ENCODE peak calls at places on chromosomes 13 and 19, in nine cellular contexts. R is mammary epithelial cell, F is prostate gland, K is tibial nerve, I is transverse colon, X is RWPE2, S is upper lobe of right lung, N is DND-41, P is tibial artery. H is an unnamed sample. For H3K4me1, the result is how much of the 10 kb centered on the place peaks cover.

GRCh38 chr19:55484571-55485438 is at the start of gene NAT14:
- DNase-seq in S (peak), K (no peak), P (no peak), X (peak), F (no peak), N (peak), I (peak), R (peak), H (peak)

GRCh38 chr19:1488282-1488601 is 1.9 kb downstream of the PCSK4 start:
- DNase-seq in F (no peak), N (no peak), X (no peak), P (no peak), R (no peak), I (no peak), S (no peak), K (no peak), H (no peak)

GRCh38 chr13:100210966-100211710 is 122.2 kb downstream of the PCCA start:
- DNase-seq in I (no peak), F (no peak), P (no peak), N (no peak), K (no peak), S (no peak), X (no peak), R (no peak), H (no peak)

GRCh38 chr19:12055784-12056183 is 3.0 kb upstream of the ZNF878 start:
- DNase-seq in X (no peak), N (no peak), F (no peak), I (no peak), P (no peak), S (no peak), K (no peak), R (no peak), H (no peak)

GRCh38 chr13:27276188-27276587 is 5.6 kb downstream of the RASL11A start:
- DNase-seq in N (no peak), I (no peak), R (no peak), S (no peak), K (no peak), X (no peak), F (no peak), P (no peak), H (no peak)

GRCh38 chr13:64180756-64181155 is 2765.1 kb upstream of the PCDH20 start:
- DNase-seq in K (no peak), I (no peak), R (no peak), F (no peak), P (no peak), X (no peak), S (no peak), N (no peak), H (no peak)

GRCh38 chr19:6587998-6588507 is 2.9 kb downstream of the CD70 start:
- DNase-seq in N (no peak), F (no peak), R (no peak), K (no peak), S (no peak), I (no peak), P (no peak), X (no peak), H (no peak)

GRCh38 chr13:50561774-50562173 is 281.7 kb downstream of the DLEU7 start:
- DNase-seq in N (no peak), S (no peak), K (no peak), X (no peak), I (no peak), R (no peak), P (no peak), F (no peak), H (no peak)

GRCh38 chr13:85497652-85498051 is 301.6 kb downstream of the SLITRK6 start:
- DNase-seq in P (no peak), R (peak), S (no peak), I (no peak), F (no peak), X (peak), K (no peak), N (no peak), H (no peak)

GRCh38 chr19:57302727-57303401 is 17.4 kb upstream of the ZNF543 start:
- DNase-seq in P (no peak), R (peak), N (no peak), X (no peak), I (no peak), K (no peak), F (no peak), S (no peak), H (no peak)

GRCh38 chr13:50203256-50204083 is 188.2 kb downstream of the KCNRG start:
- DNase-seq in F (no peak), R (no peak), N (no peak), K (no peak), I (no peak), X (no peak), S (no peak), P (no peak), H (no peak)

GRCh38 chr13:91894311-91894710 is 495.9 kb downstream of the GPC5 start:
- DNase-seq in N (no peak), K (no peak), R (no peak), I (no peak), X (no peak), F (no peak), S (no peak), P (no peak), H (no peak)

GRCh38 chr19:2589441-2589840 is 113.1 kb downstream of the GNG7 start:
- DNase-seq in S (no peak), R (no peak), X (no peak), P (no peak), I (no peak), N (no peak), F (no peak), K (no peak), H (no peak)

GRCh38 chr19:35992902-35993765 is 1.9 kb upstream of the SDHAF1 start:
- DNase-seq in F (no peak), K (no peak), N (no peak), I (no peak), S (no peak), R (peak), P (no peak), X (no peak), H (no peak)

GRCh38 chr19:24040621-24041020 is 46.4 kb upstream of the ZNF254 start:
- DNase-seq in K (no peak), R (no peak), X (no peak), S (no peak), P (no peak), F (no peak), N (no peak), I (no peak), H (no peak)

GRCh38 chr13:110294146-110294545 is 12.8 kb downstream of the COL4A1 start:
- DNase-seq in I (no peak), R (no peak), S (no peak), P (no peak), N (no peak), K (no peak), F (no peak), X (no peak), H (no peak)

DNA sequence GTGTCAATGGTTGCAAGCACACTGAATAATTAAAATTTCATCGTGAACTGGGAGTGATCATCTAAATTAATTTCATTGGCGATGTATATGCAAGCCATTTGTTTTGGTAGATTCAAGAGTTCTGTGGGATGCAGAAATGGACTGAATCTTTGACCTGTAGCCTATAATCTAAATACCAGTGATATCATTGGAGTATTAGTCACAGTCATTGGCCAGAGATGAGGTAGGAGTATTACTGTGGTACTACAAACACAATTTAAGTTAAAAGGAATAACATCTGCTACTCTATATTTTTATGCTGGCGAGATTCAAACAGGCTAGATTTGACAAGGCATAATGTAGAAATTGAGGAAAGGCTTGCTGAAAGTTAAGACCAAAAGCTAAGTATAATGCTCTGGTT is 14.0 kb downstream of the FRY start:
- DNase-seq in R (no peak), I (no peak), S (no peak), X (no peak), K (no peak), N (no peak), F (no peak), P (no peak), H (no peak)
- H3K4me1 ChIP-seq in R (under half), I (under half), S (under half), X (under half), K (under half), N (under half), F (under half), P (under half), H (half or more)

DNA sequence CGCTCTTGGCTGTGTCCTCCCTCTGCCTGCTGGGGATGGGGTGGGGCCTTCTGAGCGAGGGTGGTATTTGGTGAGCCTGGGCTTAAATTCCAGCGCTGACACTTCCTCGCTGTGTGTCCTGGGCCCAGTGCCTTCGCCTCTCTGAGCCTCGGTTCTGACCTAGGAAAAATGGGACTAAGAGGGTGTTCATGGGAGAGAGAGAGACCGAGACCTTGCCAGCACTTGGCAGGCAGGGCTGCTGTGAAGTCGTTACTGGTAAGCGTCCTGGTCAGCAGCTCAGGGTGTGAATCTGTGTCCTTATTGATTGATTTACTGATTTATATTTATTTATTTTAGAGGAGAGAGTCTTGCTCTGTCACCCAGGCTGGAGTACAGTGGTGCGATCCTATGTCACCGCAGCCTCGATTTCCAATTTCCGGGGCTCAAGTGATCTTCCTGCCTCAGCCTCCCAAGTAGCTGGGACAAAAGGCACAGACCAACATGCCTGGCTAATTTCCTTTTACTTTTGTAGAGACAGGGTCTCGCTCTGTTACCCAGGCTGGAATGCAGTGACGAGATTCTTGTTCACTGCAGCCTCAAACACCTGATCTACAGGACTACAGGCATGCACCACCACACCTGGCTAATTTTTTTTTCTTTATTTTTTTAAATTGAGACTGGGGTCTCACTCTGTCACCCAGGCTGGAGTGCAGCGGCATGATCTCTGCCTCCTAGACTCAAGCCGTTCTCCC is 2.4 kb downstream of the PKN1 start:
- DNase-seq in X (no peak), S (no peak), R (no peak), K (no peak), N (no peak), I (no peak), P (no peak), F (no peak), H (no peak)
- H3K4me1 ChIP-seq in X (under half), S (half or more), R (under half), K (under half), N (half or more), I (under half), P (under half), F (under half), H (half or more)

GRCh38 chr13:95258098-95258497 is 43.2 kb downstream of the ABCC4 start:
- DNase-seq in X (no peak), P (no peak), S (no peak), I (no peak), F (no peak), K (no peak), R (no peak), N (no peak), H (no peak)

GRCh38 chr13:95256086-95256485 is 45.2 kb downstream of the ABCC4 start:
- DNase-seq in R (peak), S (no peak), N (no peak), I (no peak), K (no peak), P (no peak), X (peak), F (no peak), H (no peak)

GRCh38 chr13:95254341-95254740 is 46.9 kb downstream of the ABCC4 start:
- DNase-seq in R (peak), N (no peak), S (no peak), X (no peak), I (no peak), P (no peak), K (no peak), F (no peak), H (no peak)

GRCh38 chr13:95253033-95253432 is 48.2 kb downstream of the ABCC4 start:
- DNase-seq in S (no peak), K (no peak), N (no peak), F (no peak), X (no peak), R (no peak), I (no peak), P (no peak), H (no peak)

GRCh38 chr13:95255072-95255732 is 46.0 kb downstream of the ABCC4 start:
- DNase-seq in I (no peak), S (no peak), N (no peak), K (no peak), P (no peak), R (no peak), X (no peak), F (no peak), H (no peak)
- H3K4me1 ChIP-seq in I (under half), S (under half), N (under half), K (under half), P (under half), R (under half), X (under half), F (under half), H (under half)

DNA sequence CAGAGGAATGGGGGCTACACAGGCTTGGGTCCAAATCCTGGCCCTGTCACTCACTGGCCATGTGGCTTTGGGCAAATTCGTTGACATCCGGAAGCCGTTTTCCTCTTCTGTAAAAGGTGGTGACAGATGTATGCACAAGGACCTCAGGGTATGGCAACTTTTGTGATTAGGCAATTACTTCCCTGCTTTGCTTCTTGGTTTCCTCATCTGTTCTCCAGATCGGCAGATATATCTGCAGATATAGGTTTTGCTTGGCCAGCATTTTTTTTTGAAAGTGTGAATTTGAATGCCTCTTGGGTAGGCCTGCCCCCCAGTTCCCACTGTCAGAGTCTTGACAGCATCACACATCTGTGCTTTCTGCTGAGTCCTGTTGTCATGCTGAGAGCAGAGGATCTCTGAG is 17.7 kb downstream of the TMEM272 start:
- DNase-seq in F (no peak), K (no peak), P (no peak), N (no peak), I (no peak), S (no peak), R (no peak), X (no peak), H (no peak)
- H3K4me1 ChIP-seq in F (under half), K (under half), P (under half), N (under half), I (under half), S (under half), R (under half), X (under half), H (half or more)

DNA sequence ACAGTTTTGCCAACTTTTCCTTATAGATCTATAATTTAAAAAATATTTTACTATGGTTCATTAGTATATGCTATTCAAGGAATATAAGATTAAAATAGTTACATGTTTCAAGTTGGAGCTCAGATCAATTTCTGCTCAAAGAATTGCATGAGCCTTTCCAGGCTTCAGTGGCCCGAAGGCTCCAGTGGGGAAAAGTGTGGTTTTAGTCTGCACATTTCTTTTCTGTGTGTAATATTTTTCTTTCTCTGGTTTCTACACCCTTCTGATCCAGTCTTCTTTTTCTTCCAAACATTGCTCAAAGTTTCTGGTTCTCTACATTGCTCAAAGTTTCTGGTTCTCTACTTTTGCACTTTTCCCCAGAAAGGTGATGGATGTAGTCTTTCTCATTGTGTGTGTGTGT is 64.6 kb upstream of the OXGR1 start:
- DNase-seq in X (no peak), F (no peak), I (no peak), P (no peak), N (no peak), S (no peak), K (no peak), R (no peak), H (no peak)
- H3K4me1 ChIP-seq in X (under half), F (under half), I (under half), P (under half), N (under half), S (under half), K (under half), R (under half), H (under half)